ENCODE peak calls at places on chromosomes 2 and 18, in four cellular contexts. One of them, this sample, is unnamed.
A peak's percentile ranks its signal among the peaks of the same experiment; 100 is the strongest.

GRCh38 chr2:172462393-172463381 is 35.3 kb downstream of the ITGA6 start:
- DNase-seq in activated CD4-positive, alpha-beta T cell treated with anti-CD3 and anti-CD28 coated beads, Interleukin-2, amount 50 U/mL, for 1 hour: peak; percentile 27
- DNase-seq in RWPE1: no peak
- DNase-seq in A549: no peak
- DNase-seq in this sample: peak; percentile 38

GRCh38 chr2:202599105-202599504 is 35.7 kb upstream of the FAM117B start:
- DNase-seq in activated CD4-positive, alpha-beta T cell treated with anti-CD3 and anti-CD28 coated beads, Interleukin-2, amount 50 U/mL, for 1 hour: no peak
- DNase-seq in RWPE1: no peak
- DNase-seq in A549: no peak
- DNase-seq in this sample: no peak

GRCh38 chr2:84953535-84953934 is 17.4 kb upstream of the KCMF1 start:
- DNase-seq in A549: no peak
- DNase-seq in activated CD4-positive, alpha-beta T cell treated with anti-CD3 and anti-CD28 coated beads, Interleukin-2, amount 50 U/mL, for 1 hour: no peak
- DNase-seq in RWPE1: no peak
- DNase-seq in this sample: no peak

GRCh38 chr2:109422071-109422757 is 191.6 kb downstream of the SEPTIN10 start:
- DNase-seq in A549: no peak
- DNase-seq in RWPE1: no peak
- DNase-seq in activated CD4-positive, alpha-beta T cell treated with anti-CD3 and anti-CD28 coated beads, Interleukin-2, amount 50 U/mL, for 1 hour: no peak
- DNase-seq in this sample: no peak

GRCh38 chr2:125566422-125566821 is 1089.5 kb upstream of the GYPC start:
- DNase-seq in activated CD4-positive, alpha-beta T cell treated with anti-CD3 and anti-CD28 coated beads, Interleukin-2, amount 50 U/mL, for 1 hour: no peak
- DNase-seq in RWPE1: no peak
- DNase-seq in A549: no peak
- DNase-seq in this sample: no peak

GRCh38 chr2:67057901-67058703 is 339.0 kb upstream of the ETAA1 start:
- DNase-seq in A549: no peak
- DNase-seq in RWPE1: peak; percentile 2
- DNase-seq in activated CD4-positive, alpha-beta T cell treated with anti-CD3 and anti-CD28 coated beads, Interleukin-2, amount 50 U/mL, for 1 hour: no peak
- DNase-seq in this sample: no peak

GRCh38 chr18:51193621-51194287 is 3.7 kb downstream of the MEX3C start:
- DNase-seq in A549: no peak
- DNase-seq in RWPE1: no peak
- DNase-seq in activated CD4-positive, alpha-beta T cell treated with anti-CD3 and anti-CD28 coated beads, Interleukin-2, amount 50 U/mL, for 1 hour: no peak
- DNase-seq in this sample: peak; percentile 15

GRCh38 chr2:61419570-61419969 is 51.3 kb downstream of the USP34 start:
- DNase-seq in RWPE1: no peak
- DNase-seq in A549: no peak
- DNase-seq in activated CD4-positive, alpha-beta T cell treated with anti-CD3 and anti-CD28 coated beads, Interleukin-2, amount 50 U/mL, for 1 hour: no peak
- DNase-seq in this sample: no peak

GRCh38 chr2:27966466-27966865 is 75.9 kb downstream of the BABAM2 start:
- DNase-seq in activated CD4-positive, alpha-beta T cell treated with anti-CD3 and anti-CD28 coated beads, Interleukin-2, amount 50 U/mL, for 1 hour: no peak
- DNase-seq in RWPE1: no peak
- DNase-seq in A549: no peak
- DNase-seq in this sample: peak; percentile 76

GRCh38 chr18:21489119-21489750 is 111.3 kb downstream of the ESCO1 start:
- DNase-seq in RWPE1: peak; percentile 38
- DNase-seq in A549: peak; percentile 36
- DNase-seq in activated CD4-positive, alpha-beta T cell treated with anti-CD3 and anti-CD28 coated beads, Interleukin-2, amount 50 U/mL, for 1 hour: peak; percentile 2
- DNase-seq in this sample: peak; percentile 60

GRCh38 chr2:203648273-203648672 is 58.2 kb upstream of the CD28 start:
- DNase-seq in A549: peak; percentile 23
- DNase-seq in activated CD4-positive, alpha-beta T cell treated with anti-CD3 and anti-CD28 coated beads, Interleukin-2, amount 50 U/mL, for 1 hour: no peak
- DNase-seq in RWPE1: no peak
- DNase-seq in this sample: no peak

GRCh38 chr18:41809652-41810051 is 145.4 kb upstream of the PIK3C3 start:
- DNase-seq in A549: no peak
- DNase-seq in activated CD4-positive, alpha-beta T cell treated with anti-CD3 and anti-CD28 coated beads, Interleukin-2, amount 50 U/mL, for 1 hour: no peak
- DNase-seq in RWPE1: no peak
- DNase-seq in this sample: no peak

GRCh38 chr2:65456886-65457285 is 24.5 kb upstream of the SPRED2 start:
- DNase-seq in activated CD4-positive, alpha-beta T cell treated with anti-CD3 and anti-CD28 coated beads, Interleukin-2, amount 50 U/mL, for 1 hour: no peak
- DNase-seq in RWPE1: no peak
- DNase-seq in A549: no peak
- DNase-seq in this sample: no peak

GRCh38 chr2:42795871-42796301 is 3.5 kb upstream of the HAAO start:
- DNase-seq in activated CD4-positive, alpha-beta T cell treated with anti-CD3 and anti-CD28 coated beads, Interleukin-2, amount 50 U/mL, for 1 hour: no peak
- DNase-seq in RWPE1: peak; percentile 50
- DNase-seq in A549: no peak
- DNase-seq in this sample: no peak

GRCh38 chr2:231360401-231360800 is 35.1 kb upstream of the B3GNT7 start:
- DNase-seq in activated CD4-positive, alpha-beta T cell treated with anti-CD3 and anti-CD28 coated beads, Interleukin-2, amount 50 U/mL, for 1 hour: no peak
- DNase-seq in A549: no peak
- DNase-seq in RWPE1: no peak
- DNase-seq in this sample: no peak

GRCh38 chr2:199015072-199015471 is 442.7 kb downstream of the SATB2 start:
- DNase-seq in activated CD4-positive, alpha-beta T cell treated with anti-CD3 and anti-CD28 coated beads, Interleukin-2, amount 50 U/mL, for 1 hour: no peak
- DNase-seq in RWPE1: no peak
- DNase-seq in A549: no peak
- DNase-seq in this sample: no peak

GRCh38 chr2:136363921-136364320 is 246.0 kb upstream of the CXCR4 start:
- DNase-seq in RWPE1: no peak
- DNase-seq in A549: no peak
- DNase-seq in activated CD4-positive, alpha-beta T cell treated with anti-CD3 and anti-CD28 coated beads, Interleukin-2, amount 50 U/mL, for 1 hour: no peak
- DNase-seq in this sample: no peak

GRCh38 chr2:25246001-25246400 is 77.6 kb upstream of the POMC start:
- DNase-seq in RWPE1: no peak
- DNase-seq in A549: no peak
- DNase-seq in activated CD4-positive, alpha-beta T cell treated with anti-CD3 and anti-CD28 coated beads, Interleukin-2, amount 50 U/mL, for 1 hour: no peak
- DNase-seq in this sample: no peak

GRCh38 chr2:62410015-62410453 is 96.0 kb downstream of the TMEM17 start:
- DNase-seq in A549: no peak
- DNase-seq in activated CD4-positive, alpha-beta T cell treated with anti-CD3 and anti-CD28 coated beads, Interleukin-2, amount 50 U/mL, for 1 hour: no peak
- DNase-seq in RWPE1: no peak
- DNase-seq in this sample: no peak

GRCh38 chr2:27959496-27959895 is 69.0 kb downstream of the BABAM2 start:
- DNase-seq in activated CD4-positive, alpha-beta T cell treated with anti-CD3 and anti-CD28 coated beads, Interleukin-2, amount 50 U/mL, for 1 hour: no peak
- DNase-seq in A549: peak; percentile 36
- DNase-seq in RWPE1: no peak
- DNase-seq in this sample: no peak

GRCh38 chr2:35220471-35220870 is 1135.1 kb upstream of the CRIM1 start:
- DNase-seq in activated CD4-positive, alpha-beta T cell treated with anti-CD3 and anti-CD28 coated beads, Interleukin-2, amount 50 U/mL, for 1 hour: no peak
- DNase-seq in RWPE1: peak; percentile 16
- DNase-seq in A549: no peak
- DNase-seq in this sample: no peak

GRCh38 chr2:26742053-26742770 is 21.9 kb upstream of the SLC35F6 start:
- DNase-seq in RWPE1: no peak
- DNase-seq in A549: no peak
- DNase-seq in activated CD4-positive, alpha-beta T cell treated with anti-CD3 and anti-CD28 coated beads, Interleukin-2, amount 50 U/mL, for 1 hour: no peak
- DNase-seq in this sample: no peak

GRCh38 chr2:206113148-206113547 is 27.2 kb upstream of the INO80D start:
- DNase-seq in activated CD4-positive, alpha-beta T cell treated with anti-CD3 and anti-CD28 coated beads, Interleukin-2, amount 50 U/mL, for 1 hour: no peak
- DNase-seq in A549: no peak
- DNase-seq in RWPE1: no peak
- DNase-seq in this sample: no peak

GRCh38 chr2:148524519-148524919 is 120.0 kb upstream of the EPC2 start:
- DNase-seq in A549: no peak
- DNase-seq in RWPE1: no peak
- DNase-seq in activated CD4-positive, alpha-beta T cell treated with anti-CD3 and anti-CD28 coated beads, Interleukin-2, amount 50 U/mL, for 1 hour: peak; percentile 49
- DNase-seq in this sample: no peak

GRCh38 chr2:238697193-238698191 is 150.4 kb upstream of the TWIST2 start:
- DNase-seq in RWPE1: no peak
- DNase-seq in activated CD4-positive, alpha-beta T cell treated with anti-CD3 and anti-CD28 coated beads, Interleukin-2, amount 50 U/mL, for 1 hour: no peak
- DNase-seq in A549: no peak
- DNase-seq in this sample: no peak

GRCh38 chr2:112893801-112894200 is 17.2 kb upstream of the IL37 start:
- DNase-seq in activated CD4-positive, alpha-beta T cell treated with anti-CD3 and anti-CD28 coated beads, Interleukin-2, amount 50 U/mL, for 1 hour: no peak
- DNase-seq in A549: no peak
- DNase-seq in RWPE1: no peak
- DNase-seq in this sample: no peak

GRCh38 chr2:131557558-131558321 is 30.1 kb downstream of the CCDC74A start:
- DNase-seq in RWPE1: no peak
- DNase-seq in A549: no peak
- DNase-seq in activated CD4-positive, alpha-beta T cell treated with anti-CD3 and anti-CD28 coated beads, Interleukin-2, amount 50 U/mL, for 1 hour: no peak
- DNase-seq in this sample: no peak

GRCh38 chr2:155141418-155141817 is 442.9 kb downstream of the KCNJ3 start:
- DNase-seq in A549: no peak
- DNase-seq in RWPE1: no peak
- DNase-seq in activated CD4-positive, alpha-beta T cell treated with anti-CD3 and anti-CD28 coated beads, Interleukin-2, amount 50 U/mL, for 1 hour: no peak
- DNase-seq in this sample: no peak

GRCh38 chr2:74391209-74391579 is 11.1 kb upstream of the DCTN1 start:
- DNase-seq in A549: peak; percentile 49
- DNase-seq in activated CD4-positive, alpha-beta T cell treated with anti-CD3 and anti-CD28 coated beads, Interleukin-2, amount 50 U/mL, for 1 hour: no peak
- DNase-seq in RWPE1: peak; percentile 29
- DNase-seq in this sample: peak; percentile 23

GRCh38 chr2:234453216-234453615 is 43.7 kb downstream of the ARL4C start:
- DNase-seq in A549: no peak
- DNase-seq in RWPE1: no peak
- DNase-seq in activated CD4-positive, alpha-beta T cell treated with anti-CD3 and anti-CD28 coated beads, Interleukin-2, amount 50 U/mL, for 1 hour: peak; percentile 44
- DNase-seq in this sample: peak; percentile 15

GRCh38 chr2:40401896-40402295 is 50.0 kb downstream of the SLC8A1 start:
- DNase-seq in A549: no peak
- DNase-seq in RWPE1: peak; percentile 34
- DNase-seq in activated CD4-positive, alpha-beta T cell treated with anti-CD3 and anti-CD28 coated beads, Interleukin-2, amount 50 U/mL, for 1 hour: no peak
- DNase-seq in this sample: no peak

GRCh38 chr2:191274404-191274803 is 29.2 kb downstream of the MYO1B start:
- DNase-seq in activated CD4-positive, alpha-beta T cell treated with anti-CD3 and anti-CD28 coated beads, Interleukin-2, amount 50 U/mL, for 1 hour: no peak
- DNase-seq in RWPE1: no peak
- DNase-seq in A549: no peak
- DNase-seq in this sample: peak; percentile 38

GRCh38 chr2:172434821-172435607 is 7.6 kb downstream of the ITGA6 start:
- DNase-seq in A549: no peak
- DNase-seq in RWPE1: no peak
- DNase-seq in activated CD4-positive, alpha-beta T cell treated with anti-CD3 and anti-CD28 coated beads, Interleukin-2, amount 50 U/mL, for 1 hour: peak; percentile 37
- DNase-seq in this sample: no peak

GRCh38 chr2:150122871-150123588 is 364.4 kb downstream of the RND3 start:
- DNase-seq in RWPE1: no peak
- DNase-seq in A549: no peak
- DNase-seq in activated CD4-positive, alpha-beta T cell treated with anti-CD3 and anti-CD28 coated beads, Interleukin-2, amount 50 U/mL, for 1 hour: no peak
- DNase-seq in this sample: no peak

GRCh38 chr2:119837759-119838158 is 78.0 kb downstream of the PTPN4 start:
- DNase-seq in RWPE1: no peak
- DNase-seq in activated CD4-positive, alpha-beta T cell treated with anti-CD3 and anti-CD28 coated beads, Interleukin-2, amount 50 U/mL, for 1 hour: no peak
- DNase-seq in A549: no peak
- DNase-seq in this sample: no peak

This sample was measured in RPMI8226.